ENCODE peak calls at places on chromosome X, in eight cellular contexts. N is activated CD4-positive, alpha-beta T cell treated with anti-CD3 and anti-CD28 coated beads for 24 hours; X is MM.1S; U is HCEC 1CT; R is neural crest cell; W is GM13976; L is dorsolateral prefrontal cortex; O is NCI-H524 treated with DMSO at 0.1 percent for 48 hours. C is an unnamed sample.

GRCh38 chrX:111581086-111581485 is 69.6 kb downstream of the SERTM2 start:
- DNase-seq in N (no peak), X (no peak), U (no peak), R (no peak), W (no peak), L (no peak), O (no peak), C (no peak)

GRCh38 chrX:54937416-54937815 is 16.8 kb downstream of the TRO start:
- DNase-seq in N (no peak), X (no peak), U (no peak), R (no peak), W (no peak), L (no peak), O (no peak), C (no peak)

GRCh38 chrX:17613979-17614572 is 123.2 kb upstream of the SCML1 start:
- DNase-seq in N (no peak), X (peak; percentile 92), U (no peak), R (no peak), W (no peak), L (no peak), O (no peak), C (no peak)

GRCh38 chrX:132842839-132843238 is 115.6 kb downstream of the HS6ST2 start:
- DNase-seq in N (no peak), X (no peak), U (no peak), R (no peak), W (no peak), L (no peak), O (no peak), C (no peak)

GRCh38 chrX:3609800-3610199 is 103.6 kb downstream of the PRKX start:
- DNase-seq in N (no peak), X (no peak), U (peak; percentile 43), R (no peak), W (no peak), L (no peak), O (no peak), C (no peak)

GRCh38 chrX:29478336-29479069 is 736.9 kb upstream of the MAGEB2 start:
- DNase-seq in N (no peak), X (peak; percentile 61), U (peak; percentile 26), R (peak; percentile 23), W (peak; percentile 57), L (no peak), O (peak; percentile 3), C (peak; percentile 16)

GRCh38 chrX:24375732-24376131 is 15.3 kb downstream of the SUPT20HL1 start:
- DNase-seq in N (no peak), X (no peak), U (no peak), R (no peak), W (no peak), L (no peak), O (no peak), C (no peak)

GRCh38 chrX:144681501-144681900 is 565.8 kb upstream of the SPANXN1 start:
- DNase-seq in N (no peak), X (no peak), U (no peak), R (no peak), W (no peak), L (no peak), O (no peak), C (no peak)

GRCh38 chrX:24965400-24965799 is 50.4 kb downstream of the ARX start:
- DNase-seq in N (no peak), X (no peak), U (no peak), R (no peak), W (no peak), L (no peak), O (no peak), C (no peak)

GRCh38 chrX:48569958-48570357 is 4.3 kb upstream of the RBM3 start:
- DNase-seq in N (no peak), X (no peak), U (peak; percentile 46), R (no peak), W (peak; percentile 41), L (no peak), O (no peak), C (no peak)

GRCh38 chrX:154546354-154547244 is at the start of gene G6PD:
- DNase-seq in N (peak; percentile 65), X (peak; percentile 72), U (no peak), R (peak; percentile 58), W (peak; percentile 91), L (no peak), O (peak; percentile 35), C (peak; percentile 92)

GRCh38 chrX:130155564-130155963 is 10.1 kb downstream of the AIFM1 start:
- DNase-seq in N (no peak), X (no peak), U (no peak), R (no peak), W (no peak), L (no peak), O (no peak), C (no peak)

GRCh38 chrX:133045986-133046385 is 50.9 kb downstream of the USP26 start:
- DNase-seq in N (no peak), X (peak; percentile 13), U (no peak), R (no peak), W (no peak), L (no peak), O (no peak), C (no peak)

GRCh38 chrX:109155161-109155560 is 326.7 kb downstream of the GUCY2F start:
- DNase-seq in N (no peak), X (no peak), U (no peak), R (no peak), W (no peak), L (no peak), O (no peak), C (no peak)

GRCh38 chrX:118976599-118977340 is 2.4 kb downstream of the LONRF3 start:
- DNase-seq in N (no peak), X (no peak), U (no peak), R (no peak), W (peak; percentile 15), L (peak; percentile 30), O (no peak), C (no peak)

GRCh38 chrX:123215397-123216089 is 31.5 kb downstream of the GRIA3 start:
- DNase-seq in N (no peak), X (no peak), U (no peak), R (no peak), W (no peak), L (no peak), O (no peak), C (no peak)